ENCODE peak calls at places on chromosomes 6 and 20, in nine cellular contexts. K, L, B, Y, J, D, Z, G and U are unnamed samples.

GRCh38 chr20:54257090-54257816 is 49.4 kb downstream of the PFDN4 start:
- DNase-seq in K (no peak), L (no peak), B (peak), Y (no peak), J (peak), D (peak), Z (no peak), G (peak), U (no peak)

GRCh38 chr20:43459022-43459942 is 1.6 kb downstream of the SRSF6 start:
- DNase-seq in K (no peak), L (no peak), B (peak), Y (peak), J (no peak), D (no peak), Z (no peak), G (peak), U (no peak)

GRCh38 chr6:112253842-112254816 is at the start of gene LAMA4:
- DNase-seq in K (peak), L (peak), B (peak), Y (peak), J (peak), D (peak), Z (peak), G (peak), U (peak)

GRCh38 chr6:70857387-70858077 is 99.3 kb downstream of the B3GAT2 start:
- DNase-seq in K (no peak), L (no peak), B (no peak), Y (no peak), J (no peak), D (no peak), Z (no peak), G (no peak), U (peak)

GRCh38 chr6:20458051-20458894 is 56.6 kb downstream of the E2F3 start:
- DNase-seq in K (no peak), L (no peak), B (no peak), Y (no peak), J (no peak), D (no peak), Z (no peak), G (no peak), U (no peak)

GRCh38 chr6:137165375-137166246 is 7.8 kb downstream of the IL22RA2 start:
- DNase-seq in K (no peak), L (peak), B (no peak), Y (no peak), J (peak), D (peak), Z (no peak), G (no peak), U (no peak)

GRCh38 chr20:38161412-38161774 is 3.7 kb downstream of the TGM2 start:
- DNase-seq in K (no peak), L (no peak), B (no peak), Y (no peak), J (no peak), D (no peak), Z (no peak), G (no peak), U (no peak)

GRCh38 chr20:39885975-39886649 is 802.9 kb downstream of the MAFB start:
- DNase-seq in K (peak), L (peak), B (peak), Y (peak), J (peak), D (peak), Z (peak), G (peak), U (no peak)

GRCh38 chr6:4610256-4610655 is 165.9 kb upstream of the CDYL start:
- DNase-seq in K (no peak), L (no peak), B (peak), Y (no peak), J (peak), D (peak), Z (no peak), G (peak), U (no peak)

GRCh38 chr20:432208-432607 is 24.1 kb downstream of the RBCK1 start:
- DNase-seq in K (no peak), L (no peak), B (no peak), Y (no peak), J (no peak), D (no peak), Z (no peak), G (no peak), U (no peak)

GRCh38 chr20:48102821-48103635 is 317.7 kb upstream of the SULF2 start:
- DNase-seq in K (no peak), L (no peak), B (peak), Y (no peak), J (no peak), D (peak), Z (no peak), G (no peak), U (no peak)

GRCh38 chr6:35810831-35811698 is 5.9 kb downstream of the LHFPL5 start:
- DNase-seq in K (no peak), L (peak), B (peak), Y (no peak), J (peak), D (peak), Z (no peak), G (no peak), U (peak)

GRCh38 chr20:58498445-58499068 is 16.6 kb downstream of the APCDD1L start:
- DNase-seq in K (no peak), L (no peak), B (no peak), Y (no peak), J (no peak), D (no peak), Z (no peak), G (no peak), U (no peak)

GRCh38 chr20:2867081-2867860 is 6.0 kb upstream of the PTPRA start:
- DNase-seq in K (no peak), L (no peak), B (no peak), Y (no peak), J (no peak), D (no peak), Z (no peak), G (no peak), U (no peak)

GRCh38 chr6:159212026-159212425 is 42.8 kb downstream of the FNDC1 start:
- DNase-seq in K (no peak), L (no peak), B (peak), Y (no peak), J (no peak), D (no peak), Z (no peak), G (no peak), U (no peak)

GRCh38 chr6:118283759-118284158 is 264.3 kb upstream of the PLN start:
- DNase-seq in K (peak), L (peak), B (peak), Y (peak), J (peak), D (peak), Z (peak), G (peak), U (peak)

GRCh38 chr20:25052255-25053206 is 5.4 kb downstream of the ACSS1 start:
- DNase-seq in K (no peak), L (no peak), B (peak), Y (no peak), J (no peak), D (peak), Z (peak), G (peak), U (no peak)

GRCh38 chr6:157879034-157879872 is 56.2 kb downstream of the SNX9 start:
- DNase-seq in K (no peak), L (no peak), B (no peak), Y (peak), J (no peak), D (no peak), Z (no peak), G (no peak), U (no peak)

GRCh38 chr6:52634211-52634610 is 36.7 kb upstream of the TMEM14A start:
- DNase-seq in K (no peak), L (no peak), B (peak), Y (no peak), J (peak), D (no peak), Z (no peak), G (no peak), U (no peak)

GRCh38 chr6:90415178-90415577 is 118.5 kb upstream of the BACH2 start:
- DNase-seq in K (no peak), L (no peak), B (no peak), Y (no peak), J (no peak), D (no peak), Z (no peak), G (no peak), U (no peak)

GRCh38 chr6:154830771-154831170 is 97.6 kb downstream of the SCAF8 start:
- DNase-seq in K (no peak), L (no peak), B (no peak), Y (no peak), J (no peak), D (peak), Z (no peak), G (no peak), U (no peak)

GRCh38 chr6:85135376-85136094 is 314.3 kb upstream of the NT5E start:
- DNase-seq in K (no peak), L (no peak), B (no peak), Y (no peak), J (no peak), D (peak), Z (no peak), G (no peak), U (no peak)

GRCh38 chr6:16322666-16323312 is 84.4 kb downstream of the GMPR start:
- DNase-seq in K (no peak), L (peak), B (peak), Y (peak), J (peak), D (peak), Z (no peak), G (peak), U (peak)

GRCh38 chr6:34953084-34954025 is 64.3 kb downstream of the ANKS1A start:
- DNase-seq in K (no peak), L (peak), B (peak), Y (no peak), J (peak), D (peak), Z (no peak), G (no peak), U (no peak)

GRCh38 chr6:139498715-139499114 is 124.3 kb upstream of the CITED2 start:
- DNase-seq in K (no peak), L (no peak), B (no peak), Y (no peak), J (no peak), D (no peak), Z (no peak), G (no peak), U (no peak)

GRCh38 chr6:137892271-137892708 is 25.2 kb downstream of the TNFAIP3 start:
- DNase-seq in K (no peak), L (no peak), B (peak), Y (no peak), J (peak), D (peak), Z (no peak), G (no peak), U (no peak)

GRCh38 chr20:36827541-36828279 is 48.2 kb upstream of the TLDC2 start:
- DNase-seq in K (no peak), L (no peak), B (no peak), Y (no peak), J (no peak), D (peak), Z (no peak), G (no peak), U (no peak)

GRCh38 chr20:18928626-18929025 is 115.0 kb downstream of the SCP2D1 start:
- DNase-seq in K (no peak), L (no peak), B (no peak), Y (no peak), J (no peak), D (no peak), Z (no peak), G (no peak), U (no peak)

GRCh38 chr20:48155231-48155630 is 369.9 kb upstream of the SULF2 start:
- DNase-seq in K (no peak), L (no peak), B (no peak), Y (no peak), J (no peak), D (no peak), Z (no peak), G (no peak), U (no peak)